ENCODE peak calls at places on chromosomes 16 and 17, in eight cellular contexts. H is HEK293T, V is progenitor cell of endocrine pancreas, A is MM.1S, D is substantia nigra, J is heart left ventricle, M is AML-193, P is astrocyte of the cerebellum. Y is an unnamed sample.

GRCh38 chr17:56819030-56819429 is 14.7 kb downstream of the C17orf67 start:
- DNase-seq in H (no peak), V (no peak), A (no peak), D (no peak), J (no peak), M (no peak), P (no peak), Y (no peak)

GRCh38 chr17:73265646-73266640 is 4.3 kb upstream of the CPSF4L start:
- DNase-seq in H (no peak), V (no peak), A (no peak), D (no peak), J (no peak), M (no peak), P (no peak), Y (peak)

GRCh38 chr17:80803451-80804428 is 187.9 kb upstream of the CHMP6 start:
- DNase-seq in H (no peak), V (no peak), A (no peak), D (no peak), J (no peak), M (no peak), P (no peak), Y (peak)

GRCh38 chr17:33012522-33013033 is 20.9 kb downstream of the SPACA3 start:
- DNase-seq in H (no peak), V (no peak), A (no peak), D (no peak), J (no peak), M (no peak), P (peak), Y (peak)

GRCh38 chr17:11948791-11949190 is 48.5 kb downstream of the ZNF18 start:
- DNase-seq in H (no peak), V (no peak), A (no peak), D (peak), J (no peak), M (no peak), P (peak), Y (peak)

GRCh38 chr17:32523827-32524552 is 37.2 kb downstream of the CDK5R1 start:
- DNase-seq in H (no peak), V (no peak), A (peak), D (no peak), J (no peak), M (no peak), P (no peak), Y (no peak)

GRCh38 chr16:2033057-2033911 is 6.6 kb downstream of the NHERF2 start:
- DNase-seq in H (no peak), V (no peak), A (no peak), D (peak), J (peak), M (no peak), P (no peak), Y (peak)

GRCh38 chr17:35969558-35970442 is 11.5 kb downstream of the CCL16 start:
- DNase-seq in H (peak), V (peak), A (peak), D (peak), J (peak), M (peak), P (peak), Y (no peak)

GRCh38 chr16:88781140-88782077 is 3.6 kb downstream of the PIEZO1 start:
- DNase-seq in H (no peak), V (no peak), A (peak), D (peak), J (no peak), M (peak), P (no peak), Y (peak)

GRCh38 chr17:80204626-80205468 is 15.3 kb downstream of the SGSH start:
- DNase-seq in H (no peak), V (no peak), A (no peak), D (no peak), J (no peak), M (no peak), P (no peak), Y (no peak)

GRCh38 chr17:48542956-48543853 is 1.7 kb downstream of the HOXB2 start:
- DNase-seq in H (peak), V (peak), A (peak), D (no peak), J (peak), M (no peak), P (no peak), Y (no peak)

GRCh38 chr17:53058031-53058430 is 764.7 kb upstream of the KIF2B start:
- DNase-seq in H (no peak), V (no peak), A (no peak), D (no peak), J (no peak), M (no peak), P (peak), Y (no peak)

GRCh38 chr16:31242197-31242596 is 17.6 kb upstream of the ITGAM start:
- DNase-seq in H (no peak), V (no peak), A (no peak), D (peak), J (no peak), M (no peak), P (no peak), Y (no peak)

GRCh38 chr16:47644166-47644565 is 183.0 kb downstream of the PHKB start:
- DNase-seq in H (no peak), V (no peak), A (no peak), D (no peak), J (peak), M (no peak), P (peak), Y (no peak)

GRCh38 chr16:8861563-8862308 is 7.1 kb downstream of the CARHSP1 start:
- DNase-seq in H (no peak), V (no peak), A (no peak), D (peak), J (peak), M (no peak), P (no peak), Y (no peak)

GRCh38 chr16:1744338-1744840 is 27.0 kb downstream of the NME3 start:
- DNase-seq in H (no peak), V (no peak), A (no peak), D (no peak), J (no peak), M (no peak), P (no peak), Y (peak)

GRCh38 chr17:8091033-8091687 is 3.6 kb upstream of the ALOX12B start:
- DNase-seq in H (no peak), V (no peak), A (no peak), D (no peak), J (no peak), M (no peak), P (no peak), Y (peak)

GRCh38 chr17:59845595-59846390 is 47.0 kb downstream of the TUBD1 start:
- DNase-seq in H (no peak), V (no peak), A (peak), D (peak), J (no peak), M (no peak), P (peak), Y (no peak)

GRCh38 chr17:1916339-1916738 is 86.5 kb downstream of the RPA1 start:
- DNase-seq in H (no peak), V (no peak), A (no peak), D (no peak), J (no peak), M (no peak), P (no peak), Y (no peak)

GRCh38 chr17:19386974-19387920 is at the start of gene MFAP4:
- DNase-seq in H (no peak), V (no peak), A (no peak), D (peak), J (peak), M (no peak), P (peak), Y (peak)

GRCh38 chr16:51880776-51881175 is 666.2 kb downstream of the TOX3 start:
- DNase-seq in H (no peak), V (no peak), A (no peak), D (no peak), J (no peak), M (no peak), P (peak), Y (no peak)

GRCh38 chr17:17837380-17837821 is 615 bp upstream of the SREBF1 start:
- DNase-seq in H (no peak), V (no peak), A (no peak), D (peak), J (peak), M (no peak), P (no peak), Y (peak)

GRCh38 chr16:84144301-84144858 is 597 bp downstream of the HSDL1 start:
- DNase-seq in H (no peak), V (peak), A (peak), D (peak), J (peak), M (peak), P (no peak), Y (peak)

Y was measured in osteoblast.